ENCODE peak calls at places on chromosome 1, in seven cellular contexts. W is fibroblast of lung; O is retina; G is mucosa of descending colon; V is activated CD4-positive, alpha-beta T cell treated with anti-CD3 and anti-CD28 coated beads for 36 hours; T is stimulated activated CD4-positive, alpha-beta T cell treated with anti-CD3 and anti-CD28 coated beads, Interleukin-1b, Interleukin-23, amount 100 ng/mL, for 1 hour; P is SHP77 treated with DMSO at 0.1 percent for 48 hours. K is an unnamed sample.

GRCh38 chr1:161791889-161792655 is 26.0 kb downstream of the ATF6 start:
- DNase-seq in V (no peak), G (no peak), T (no peak), W (peak; percentile 30), O (no peak), P (no peak), K (no peak)

GRCh38 chr1:109782514-109782913 is 18.8 kb upstream of the EPS8L3 start:
- DNase-seq in O (no peak), T (no peak), P (no peak), W (peak; percentile 74), G (peak; percentile 52), V (no peak), K (no peak)

GRCh38 chr1:149979245-149979971 is 31.1 kb downstream of the OTUD7B start:
- DNase-seq in G (no peak), T (no peak), O (no peak), V (no peak), W (peak; percentile 47), P (no peak), K (no peak)

GRCh38 chr1:228004331-228004871 is 2.4 kb upstream of the WNT3A start:
- DNase-seq in T (no peak), O (peak; percentile 37), W (no peak), G (no peak), V (peak; percentile 43), P (no peak), K (peak; percentile 53)

GRCh38 chr1:235651170-235651806 is 1.7 kb upstream of the GNG4 start:
- DNase-seq in O (no peak), V (no peak), G (no peak), W (no peak), P (no peak), T (no peak), K (no peak)

GRCh38 chr1:173505401-173505800 is 28.3 kb downstream of the PRDX6 start:
- DNase-seq in P (no peak), V (no peak), O (no peak), T (no peak), W (no peak), G (no peak), K (no peak)

GRCh38 chr1:245154429-245155185 is at the start of gene KIF26B:
- DNase-seq in O (peak; percentile 85), W (peak; percentile 73), P (no peak), G (peak; percentile 37), T (no peak), V (peak; percentile 67), K (peak; percentile 28)

GRCh38 chr1:2382621-2383361 is 8.6 kb downstream of the MORN1 start:
- DNase-seq in W (peak; percentile 19), O (peak; percentile 42), V (peak; percentile 60), P (no peak), G (peak; percentile 62), T (no peak), K (peak; percentile 62)

GRCh38 chr1:214193691-214194090 is 87.3 kb upstream of the SMYD2 start:
- DNase-seq in O (no peak), W (no peak), T (no peak), P (no peak), V (no peak), G (no peak), K (no peak)

GRCh38 chr1:21175670-21176581 is 771 bp downstream of the EIF4G3 start:
- DNase-seq in W (no peak), O (peak; percentile 75), T (peak; percentile 0), P (no peak), V (peak; percentile 60), G (peak; percentile 75), K (no peak)

GRCh38 chr1:178928041-178928440 is 57.2 kb upstream of the ANGPTL1 start:
- DNase-seq in W (no peak), G (no peak), O (no peak), V (no peak), P (no peak), T (no peak), K (no peak)

GRCh38 chr1:211641942-211642341 is 33.5 kb downstream of the NEK2 start:
- DNase-seq in W (no peak), O (no peak), G (no peak), T (no peak), V (no peak), P (no peak), K (no peak)

GRCh38 chr1:109625601-109626560 is 6.2 kb downstream of the AMPD2 start:
- DNase-seq in T (no peak), G (no peak), V (no peak), W (no peak), O (peak; percentile 70), P (no peak), K (no peak)

GRCh38 chr1:186828612-186829542 is at the start of gene PLA2G4A:
- DNase-seq in P (no peak), V (peak; percentile 19), G (peak; percentile 56), O (peak; percentile 55), W (peak; percentile 79), T (no peak), K (peak; percentile 66)

GRCh38 chr1:183227963-183228649 is 42.0 kb downstream of the LAMC2 start:
- DNase-seq in P (no peak), O (peak; percentile 53), T (no peak), W (peak; percentile 29), G (peak; percentile 61), V (peak; percentile 66), K (peak; percentile 85)

GRCh38 chr1:119141020-119141424 is 569 bp upstream of the WARS2 start:
- DNase-seq in T (no peak), O (no peak), W (no peak), G (peak; percentile 65), P (peak; percentile 45), V (peak; percentile 71), K (no peak)

GRCh38 chr1:25684216-25684965 is 67.8 kb downstream of the MAN1C1 start:
- DNase-seq in V (no peak), G (no peak), O (no peak), P (no peak), T (no peak), W (peak; percentile 50), K (no peak)

GRCh38 chr1:86951430-86951829 is 37.0 kb downstream of the HS2ST1 start:
- DNase-seq in W (peak; percentile 27), O (no peak), V (no peak), T (no peak), P (no peak), G (no peak), K (no peak)

K was measured in HEK293T.